ENCODE peak calls at places on chromosomes 4 and X, in six cellular contexts. A, Z, Q, B, N and R are unnamed samples.
A peak's percentile ranks its signal among the peaks of the same experiment; 100 is the strongest.

GRCh38 chrX:45515262-45516215 is 314.9 kb upstream of the DIPK2B start:
- DNase-seq in Q (peak; percentile 43), Z (peak; percentile 66), B (peak; percentile 21), N (peak; percentile 42), A (peak; percentile 48), R (peak; percentile 69)

GRCh38 chr4:98780111-98780549 is 121.7 kb upstream of the TSPAN5 start:
- DNase-seq in A (no peak), B (peak; percentile 85), N (no peak), Z (no peak), Q (no peak), R (no peak)

GRCh38 chrX:141903400-141904155 is at the start of gene MAGEC1:
- DNase-seq in B (peak; percentile 79), Q (no peak), N (no peak), A (no peak), Z (no peak), R (no peak)

GRCh38 chr4:11456441-11456840 is 27.7 kb upstream of the HS3ST1 start:
- DNase-seq in N (no peak), Z (no peak), B (no peak), A (no peak), Q (no peak), R (no peak)

GRCh38 chrX:151773434-151773833 is 38.9 kb downstream of the CNGA2 start:
- DNase-seq in N (no peak), Z (no peak), A (no peak), B (no peak), Q (no peak), R (no peak)

GRCh38 chr4:114694770-114695169 is 96.2 kb downstream of the UGT8 start:
- DNase-seq in Z (no peak), A (no peak), Q (no peak), N (no peak), B (peak; percentile 37), R (no peak)

GRCh38 chr4:47526281-47526680 is 41.2 kb downstream of the ATP10D start:
- DNase-seq in A (no peak), Z (no peak), N (no peak), Q (no peak), B (no peak), R (no peak)

GRCh38 chr4:40856836-40857362 is 107.1 kb downstream of the NSUN7 start:
- DNase-seq in Z (no peak), B (peak; percentile 43), A (peak; percentile 54), N (peak; percentile 65), Q (peak; percentile 38), R (peak; percentile 90)

GRCh38 chrX:21666679-21667078 is 8.5 kb upstream of the KLHL34 start:
- DNase-seq in A (no peak), Q (no peak), B (no peak), Z (no peak), N (no peak), R (no peak)

GRCh38 chr4:147550626-147551250 is 66.5 kb upstream of the TMEM184C start:
- DNase-seq in N (no peak), B (no peak), Z (no peak), Q (no peak), A (peak; percentile 33), R (no peak)

GRCh38 chr4:8238061-8238511 is 31.5 kb upstream of the HTRA3 start:
- DNase-seq in A (no peak), Z (peak; percentile 45), B (no peak), Q (peak; percentile 67), N (peak; percentile 45), R (no peak)

GRCh38 chr4:52957220-52957686 is 95.1 kb downstream of the RASL11B start:
- DNase-seq in Q (peak; percentile 10), N (no peak), A (peak; percentile 37), B (no peak), Z (no peak), R (no peak)

GRCh38 chrX:115892787-115893671 is 277.5 kb upstream of the AGTR2 start:
- DNase-seq in A (peak; percentile 63), Q (peak; percentile 81), Z (no peak), N (peak; percentile 70), B (peak; percentile 63), R (peak; percentile 82)

GRCh38 chr4:75497133-75497532 is 17.1 kb downstream of the RCHY1 start:
- DNase-seq in A (no peak), Q (no peak), N (no peak), Z (no peak), B (no peak), R (no peak)

GRCh38 chr4:6647582-6648230 is 7.2 kb downstream of the MRFAP1 start:
- DNase-seq in Z (no peak), B (no peak), Q (no peak), N (no peak), A (no peak), R (no peak)

GRCh38 chr4:174365018-174365587 is 81.4 kb downstream of the CEP44 start:
- DNase-seq in A (no peak), B (peak; percentile 68), Q (no peak), N (no peak), Z (no peak), R (no peak)

GRCh38 chr4:113332701-113333100 is 283.2 kb downstream of the ANK2 start:
- DNase-seq in Q (no peak), B (no peak), N (no peak), Z (no peak), A (no peak), R (no peak)

GRCh38 chr4:112916868-112917267 is 132.6 kb upstream of the ANK2 start:
- DNase-seq in A (no peak), N (no peak), Z (no peak), B (no peak), Q (no peak), R (no peak)

DNA sequence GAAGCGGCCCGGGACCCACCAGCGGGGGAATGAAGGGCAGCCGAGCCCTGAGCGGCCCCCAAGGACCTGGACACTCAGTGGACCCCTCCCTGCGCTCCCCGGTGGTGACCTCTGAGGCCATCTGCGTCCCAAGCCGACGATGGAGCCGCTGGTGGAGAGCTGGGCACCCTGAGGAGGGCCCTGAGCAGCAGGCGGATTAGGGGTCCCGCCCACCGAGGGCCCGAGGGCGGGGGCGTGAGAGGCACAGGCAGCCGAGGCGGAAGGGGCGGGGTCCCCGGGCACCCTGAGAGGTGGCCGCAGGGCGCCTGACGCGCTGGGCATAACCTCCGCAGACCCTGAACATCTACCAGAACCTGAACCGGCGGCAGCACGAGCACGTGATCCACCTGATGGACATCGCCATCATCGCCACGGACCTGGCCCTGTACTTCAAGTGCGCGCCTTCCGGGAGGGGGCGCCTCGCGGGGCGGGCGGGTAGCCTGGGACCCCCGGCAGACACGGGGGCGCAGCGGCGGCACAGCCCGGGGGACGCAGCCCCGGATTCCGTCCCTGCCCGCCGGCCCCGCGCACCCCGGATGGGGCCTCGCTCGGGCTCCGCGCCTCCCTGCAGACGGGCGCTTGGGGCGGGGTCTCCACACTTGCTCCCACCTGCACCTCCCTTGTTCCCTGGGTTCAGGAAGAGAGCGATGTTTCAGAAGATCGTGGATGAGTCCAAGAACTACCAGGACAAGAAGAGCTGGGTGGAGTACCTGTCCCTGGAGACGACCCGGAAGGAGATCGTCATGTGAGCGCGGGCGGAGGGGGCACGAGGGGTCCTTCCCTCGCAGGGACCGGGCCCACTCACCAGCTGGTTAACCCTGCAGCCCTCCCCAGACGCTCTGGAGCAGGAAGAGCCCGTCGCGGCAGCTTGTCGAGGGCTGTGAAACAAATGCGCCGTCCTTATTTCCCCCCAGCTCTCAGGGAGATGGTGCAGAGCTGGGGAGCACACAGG is 10.3 kb downstream of the ATP5ME start:
- DNase-seq in N (peak; percentile 53), Z (no peak), B (no peak), A (peak; percentile 63), Q (peak; percentile 71), R (no peak)
- TF ChIP-seq CTCF in N (no peak), Z (no peak), B (no peak), A (no peak), Q (no peak), R (no peak)

GRCh38 chrX:25020391-25021131 is 4.8 kb upstream of the ARX start:
- DNase-seq in N (no peak), Z (no peak), Q (no peak), B (peak; percentile 43), A (no peak), R (no peak)
- H3K4me3 ChIP-seq in N (peak overlapping the region; percentile 36), Z (no peak overlapping the region), Q (no peak overlapping the region), B (no peak overlapping the region), A (no peak overlapping the region), R (no peak overlapping the region)

DNA sequence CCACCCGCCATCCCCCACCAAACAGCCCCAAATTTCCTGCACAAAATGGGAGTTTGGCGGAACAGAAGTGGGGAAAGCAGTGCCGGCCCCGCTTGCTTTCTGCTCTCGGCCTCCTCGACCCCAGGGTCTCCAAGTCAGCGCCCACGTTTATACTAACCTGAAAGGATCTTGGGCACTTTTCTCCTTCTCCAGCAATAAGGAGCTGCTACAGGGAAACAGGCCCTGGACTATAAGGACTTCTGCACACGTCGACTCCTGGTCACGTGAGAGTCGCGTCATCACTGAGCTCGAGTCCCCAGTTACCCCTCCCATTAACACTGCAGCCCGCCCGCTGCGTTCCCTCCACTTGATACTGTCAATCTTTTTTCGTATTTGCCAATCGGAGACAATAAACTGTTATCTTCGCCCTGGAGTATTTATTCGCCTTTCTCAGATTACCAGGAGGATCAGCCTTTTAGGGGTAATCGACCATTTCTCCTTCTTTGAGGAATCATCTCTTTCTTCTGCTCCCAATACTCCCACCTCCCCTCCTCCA is at the start of gene TCEAL8:
- DNase-seq in N (peak; percentile 79), A (peak; percentile 85), Z (peak; percentile 73), Q (peak; percentile 82), B (peak; percentile 89), R (peak; percentile 73)
- TF ChIP-seq POLR2A in N (no peak), A (no peak), Z (peak; percentile 32), Q (peak; percentile 63), B (peak; percentile 65), R (no peak)

GRCh38 chrX:153828723-153829548 is 1.4 kb downstream of the PDZD4 start:
- DNase-seq in B (no peak), N (no peak), Q (no peak), A (no peak), Z (no peak), R (no peak)
- TF ChIP-seq CTCF in B (no peak), N (no peak), Q (no peak), A (no peak), Z (no peak), R (no peak)

DNA sequence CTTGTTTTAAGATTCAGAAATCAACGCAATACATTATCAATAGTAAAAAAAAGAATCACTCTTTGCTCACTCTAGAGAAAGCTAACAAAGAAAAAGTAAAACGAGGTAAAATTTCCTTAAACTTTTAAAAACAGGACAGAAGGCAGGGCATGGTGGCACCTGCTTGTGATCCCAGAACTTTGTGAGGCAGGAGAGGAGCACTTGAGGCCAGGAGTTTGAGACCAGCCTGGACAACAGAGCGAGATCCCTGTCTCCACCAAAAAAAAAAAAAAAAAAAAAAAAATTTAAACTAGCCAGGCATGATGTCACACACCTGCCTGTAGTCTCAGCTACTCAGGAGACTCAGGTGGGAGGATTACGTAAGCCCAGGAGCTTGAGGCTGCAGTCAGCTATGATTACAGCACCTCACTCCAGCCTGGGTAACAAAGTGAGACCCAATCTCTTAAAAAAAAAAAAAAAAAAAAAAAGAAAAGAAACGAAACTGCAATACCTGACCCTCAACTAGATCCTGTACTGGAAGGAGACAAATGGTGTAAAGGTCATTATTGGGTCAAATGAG is 3.5 kb downstream of the CCNI start:
- DNase-seq in Q (no peak), N (peak; percentile 39), A (no peak), B (no peak), Z (no peak), R (no peak)
- H3K4me3 ChIP-seq in Q (no peak overlapping the region), N (no peak overlapping the region), A (no peak overlapping the region), B (no peak overlapping the region), Z (no peak overlapping the region), R (no peak overlapping the region)